ENCODE peak calls at places on chromosomes 3 and 15, in nine cellular contexts. One of them, this sample, is unnamed. For H3K9me3, the result is how much of the 10 kb centered on the place peaks cover.

GRCh38 chr15:80182611-80183210 is 29.9 kb downstream of the FAH start:
- DNase-seq in psoas muscle: no peak
- DNase-seq in neuronal stem cell: no peak
- DNase-seq in stomach: no peak
- DNase-seq in CD4-positive, CD25-positive, alpha-beta regulatory T cell: no peak
- DNase-seq in fibroblast of lung: peak
- DNase-seq in aorta: no peak
- DNase-seq in CD8-positive, alpha-beta T cell: no peak
- DNase-seq in AG04450: peak
- DNase-seq in this sample: no peak

GRCh38 chr3:35624698-35625097 is 14.6 kb upstream of the ARPP21 start:
- DNase-seq in aorta: no peak
- DNase-seq in neuronal stem cell: no peak
- DNase-seq in CD8-positive, alpha-beta T cell: no peak
- DNase-seq in fibroblast of lung: no peak
- DNase-seq in psoas muscle: no peak
- DNase-seq in AG04450: no peak
- DNase-seq in stomach: no peak
- DNase-seq in CD4-positive, CD25-positive, alpha-beta regulatory T cell: no peak
- DNase-seq in this sample: no peak

GRCh38 chr3:187210091-187210490 is 12.8 kb downstream of the RTP1 start:
- DNase-seq in neuronal stem cell: no peak
- DNase-seq in fibroblast of lung: no peak
- DNase-seq in CD4-positive, CD25-positive, alpha-beta regulatory T cell: no peak
- DNase-seq in stomach: no peak
- DNase-seq in aorta: no peak
- DNase-seq in psoas muscle: no peak
- DNase-seq in AG04450: no peak
- DNase-seq in CD8-positive, alpha-beta T cell: no peak
- DNase-seq in this sample: no peak

GRCh38 chr15:68843425-68844311 is 23.0 kb upstream of the ANP32A start:
- DNase-seq in neuronal stem cell: peak
- DNase-seq in stomach: no peak
- DNase-seq in psoas muscle: no peak
- DNase-seq in CD4-positive, CD25-positive, alpha-beta regulatory T cell: no peak
- DNase-seq in aorta: peak
- DNase-seq in fibroblast of lung: peak
- DNase-seq in AG04450: no peak
- DNase-seq in CD8-positive, alpha-beta T cell: no peak
- DNase-seq in this sample: no peak

GRCh38 chr15:66789029-66790025 is 87.3 kb downstream of the SMAD6 start:
- DNase-seq in aorta: peak
- DNase-seq in fibroblast of lung: peak
- DNase-seq in stomach: peak
- DNase-seq in neuronal stem cell: no peak
- DNase-seq in AG04450: peak
- DNase-seq in psoas muscle: peak
- DNase-seq in CD4-positive, CD25-positive, alpha-beta regulatory T cell: no peak
- DNase-seq in CD8-positive, alpha-beta T cell: no peak
- DNase-seq in this sample: no peak

GRCh38 chr3:77001071-77001470 is 38.8 kb upstream of the ROBO2 start:
- DNase-seq in neuronal stem cell: no peak
- DNase-seq in stomach: no peak
- DNase-seq in CD8-positive, alpha-beta T cell: no peak
- DNase-seq in aorta: no peak
- DNase-seq in AG04450: no peak
- DNase-seq in CD4-positive, CD25-positive, alpha-beta regulatory T cell: no peak
- DNase-seq in fibroblast of lung: no peak
- DNase-seq in psoas muscle: no peak
- DNase-seq in this sample: no peak

GRCh38 chr15:70556376-70556775 is 207.0 kb downstream of the UACA start:
- DNase-seq in stomach: peak
- DNase-seq in CD8-positive, alpha-beta T cell: no peak
- DNase-seq in fibroblast of lung: no peak
- DNase-seq in CD4-positive, CD25-positive, alpha-beta regulatory T cell: no peak
- DNase-seq in neuronal stem cell: no peak
- DNase-seq in AG04450: no peak
- DNase-seq in psoas muscle: no peak
- DNase-seq in aorta: no peak
- DNase-seq in this sample: no peak

GRCh38 chr3:122621112-122621511 is 43.7 kb downstream of the PARP15 start:
- DNase-seq in aorta: no peak
- DNase-seq in fibroblast of lung: no peak
- DNase-seq in neuronal stem cell: no peak
- DNase-seq in CD8-positive, alpha-beta T cell: no peak
- DNase-seq in AG04450: no peak
- DNase-seq in CD4-positive, CD25-positive, alpha-beta regulatory T cell: no peak
- DNase-seq in psoas muscle: no peak
- DNase-seq in stomach: no peak
- DNase-seq in this sample: no peak

GRCh38 chr15:56916825-56917477 is 1.5 kb upstream of the TCF12 start:
- DNase-seq in stomach: no peak
- DNase-seq in CD4-positive, CD25-positive, alpha-beta regulatory T cell: no peak
- DNase-seq in fibroblast of lung: peak
- DNase-seq in AG04450: no peak
- DNase-seq in psoas muscle: no peak
- DNase-seq in neuronal stem cell: no peak
- DNase-seq in CD8-positive, alpha-beta T cell: no peak
- DNase-seq in aorta: no peak
- DNase-seq in this sample: no peak

GRCh38 chr15:35548435-35548834 is 2.5 kb upstream of the DPH6 start:
- DNase-seq in aorta: no peak
- DNase-seq in psoas muscle: no peak
- DNase-seq in neuronal stem cell: peak
- DNase-seq in CD8-positive, alpha-beta T cell: no peak
- DNase-seq in CD4-positive, CD25-positive, alpha-beta regulatory T cell: no peak
- DNase-seq in fibroblast of lung: peak
- DNase-seq in stomach: no peak
- DNase-seq in AG04450: no peak
- DNase-seq in this sample: no peak

GRCh38 chr3:184242297-184242685 is 6.5 kb downstream of the ALG3 start:
- DNase-seq in stomach: no peak
- DNase-seq in AG04450: no peak
- DNase-seq in aorta: no peak
- DNase-seq in CD8-positive, alpha-beta T cell: no peak
- DNase-seq in CD4-positive, CD25-positive, alpha-beta regulatory T cell: no peak
- DNase-seq in psoas muscle: no peak
- DNase-seq in fibroblast of lung: no peak
- DNase-seq in neuronal stem cell: no peak
- DNase-seq in this sample: no peak

GRCh38 chr3:28989646-28990089 is 291.2 kb upstream of the RBMS3 start:
- DNase-seq in aorta: no peak
- DNase-seq in AG04450: no peak
- DNase-seq in psoas muscle: no peak
- DNase-seq in fibroblast of lung: no peak
- DNase-seq in neuronal stem cell: no peak
- DNase-seq in CD4-positive, CD25-positive, alpha-beta regulatory T cell: no peak
- DNase-seq in CD8-positive, alpha-beta T cell: no peak
- DNase-seq in stomach: no peak
- DNase-seq in this sample: no peak

GRCh38 chr15:42155546-42156265 is 730 bp downstream of the PLA2G4F start:
- DNase-seq in AG04450: no peak
- DNase-seq in neuronal stem cell: no peak
- DNase-seq in psoas muscle: no peak
- DNase-seq in aorta: no peak
- DNase-seq in stomach: peak
- DNase-seq in CD8-positive, alpha-beta T cell: no peak
- DNase-seq in CD4-positive, CD25-positive, alpha-beta regulatory T cell: no peak
- DNase-seq in fibroblast of lung: no peak
- DNase-seq in this sample: no peak

GRCh38 chr3:43363621-43364266 is 77.4 kb downstream of the SNRK start:
- DNase-seq in stomach: no peak
- DNase-seq in fibroblast of lung: no peak
- DNase-seq in aorta: no peak
- DNase-seq in AG04450: peak
- DNase-seq in psoas muscle: peak
- DNase-seq in CD8-positive, alpha-beta T cell: no peak
- DNase-seq in neuronal stem cell: no peak
- DNase-seq in CD4-positive, CD25-positive, alpha-beta regulatory T cell: no peak
- DNase-seq in this sample: no peak

GRCh38 chr3:153290278-153291015 is 128.4 kb downstream of the RAP2B start:
- DNase-seq in aorta: no peak
- DNase-seq in CD8-positive, alpha-beta T cell: no peak
- DNase-seq in CD4-positive, CD25-positive, alpha-beta regulatory T cell: no peak
- DNase-seq in fibroblast of lung: no peak
- DNase-seq in stomach: no peak
- DNase-seq in AG04450: no peak
- DNase-seq in neuronal stem cell: no peak
- DNase-seq in psoas muscle: no peak
- DNase-seq in this sample: no peak

GRCh38 chr3:16369885-16370284 is 104.9 kb downstream of the OXNAD1 start:
- DNase-seq in CD4-positive, CD25-positive, alpha-beta regulatory T cell: no peak
- DNase-seq in neuronal stem cell: peak
- DNase-seq in psoas muscle: no peak
- DNase-seq in stomach: no peak
- DNase-seq in fibroblast of lung: peak
- DNase-seq in aorta: no peak
- DNase-seq in AG04450: no peak
- DNase-seq in CD8-positive, alpha-beta T cell: no peak
- DNase-seq in this sample: no peak

GRCh38 chr15:46703871-46704637 is 1013.3 kb upstream of the SEMA6D start:
- DNase-seq in neuronal stem cell: no peak
- DNase-seq in psoas muscle: no peak
- DNase-seq in stomach: no peak
- DNase-seq in aorta: no peak
- DNase-seq in fibroblast of lung: no peak
- DNase-seq in CD8-positive, alpha-beta T cell: no peak
- DNase-seq in CD4-positive, CD25-positive, alpha-beta regulatory T cell: no peak
- DNase-seq in AG04450: no peak
- DNase-seq in this sample: no peak

GRCh38 chr15:46707452-46707851 is 1009.9 kb upstream of the SEMA6D start:
- DNase-seq in CD4-positive, CD25-positive, alpha-beta regulatory T cell: no peak
- DNase-seq in AG04450: no peak
- DNase-seq in neuronal stem cell: no peak
- DNase-seq in psoas muscle: no peak
- DNase-seq in aorta: no peak
- DNase-seq in fibroblast of lung: no peak
- DNase-seq in CD8-positive, alpha-beta T cell: no peak
- DNase-seq in stomach: no peak
- DNase-seq in this sample: no peak

GRCh38 chr15:46710561-46710960 is 1006.7 kb upstream of the SEMA6D start:
- DNase-seq in psoas muscle: no peak
- DNase-seq in fibroblast of lung: no peak
- DNase-seq in AG04450: no peak
- DNase-seq in stomach: no peak
- DNase-seq in aorta: no peak
- DNase-seq in CD4-positive, CD25-positive, alpha-beta regulatory T cell: no peak
- DNase-seq in CD8-positive, alpha-beta T cell: no peak
- DNase-seq in neuronal stem cell: no peak
- DNase-seq in this sample: no peak

GRCh38 chr15:46709461-46709860 is 1007.8 kb upstream of the SEMA6D start:
- DNase-seq in CD8-positive, alpha-beta T cell: no peak
- DNase-seq in fibroblast of lung: no peak
- DNase-seq in psoas muscle: no peak
- DNase-seq in neuronal stem cell: no peak
- DNase-seq in aorta: no peak
- DNase-seq in CD4-positive, CD25-positive, alpha-beta regulatory T cell: no peak
- DNase-seq in AG04450: no peak
- DNase-seq in stomach: no peak
- DNase-seq in this sample: no peak

GRCh38 chr15:46708226-46708625 is 1009.1 kb upstream of the SEMA6D start:
- DNase-seq in neuronal stem cell: no peak
- DNase-seq in fibroblast of lung: no peak
- DNase-seq in AG04450: no peak
- DNase-seq in stomach: no peak
- DNase-seq in psoas muscle: no peak
- DNase-seq in CD8-positive, alpha-beta T cell: no peak
- DNase-seq in CD4-positive, CD25-positive, alpha-beta regulatory T cell: no peak
- DNase-seq in aorta: no peak
- DNase-seq in this sample: no peak
- H3K9me3 ChIP-seq in neuronal stem cell: under half
- H3K9me3 ChIP-seq in fibroblast of lung: under half
- H3K9me3 ChIP-seq in AG04450: under half
- H3K9me3 ChIP-seq in stomach: under half
- H3K9me3 ChIP-seq in psoas muscle: under half
- H3K9me3 ChIP-seq in CD8-positive, alpha-beta T cell: under half
- H3K9me3 ChIP-seq in CD4-positive, CD25-positive, alpha-beta regulatory T cell: under half
- H3K9me3 ChIP-seq in aorta: under half
- H3K9me3 ChIP-seq in this sample: under half

DNA sequence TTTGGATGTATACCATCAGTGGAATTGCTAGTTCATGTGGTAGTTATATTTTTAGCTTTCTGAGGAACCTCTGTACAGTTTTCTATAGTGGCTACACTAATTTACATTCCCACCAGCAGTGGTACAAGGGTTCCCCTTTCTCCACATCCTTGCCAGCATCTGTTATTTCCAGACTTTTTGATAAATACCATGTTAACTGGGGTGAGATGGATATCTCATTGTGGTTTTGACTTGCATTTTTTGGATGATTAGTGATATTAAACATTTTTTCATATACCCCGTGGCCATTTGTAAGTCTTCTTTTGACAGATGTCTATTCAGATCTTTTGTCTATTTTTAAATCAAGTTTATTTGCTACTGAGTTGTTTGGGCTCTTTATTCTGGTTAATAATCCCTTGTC is 455.6 kb upstream of the RARB start:
- DNase-seq in CD8-positive, alpha-beta T cell: no peak
- DNase-seq in aorta: no peak
- DNase-seq in AG04450: no peak
- DNase-seq in psoas muscle: no peak
- DNase-seq in CD4-positive, CD25-positive, alpha-beta regulatory T cell: no peak
- DNase-seq in stomach: no peak
- DNase-seq in neuronal stem cell: no peak
- DNase-seq in fibroblast of lung: no peak
- DNase-seq in this sample: no peak
- H3K9me3 ChIP-seq in CD8-positive, alpha-beta T cell: under half
- H3K9me3 ChIP-seq in aorta: under half
- H3K9me3 ChIP-seq in AG04450: under half
- H3K9me3 ChIP-seq in psoas muscle: under half
- H3K9me3 ChIP-seq in CD4-positive, CD25-positive, alpha-beta regulatory T cell: under half
- H3K9me3 ChIP-seq in stomach: under half
- H3K9me3 ChIP-seq in neuronal stem cell: under half
- H3K9me3 ChIP-seq in fibroblast of lung: under half
- H3K9me3 ChIP-seq in this sample: under half

DNA sequence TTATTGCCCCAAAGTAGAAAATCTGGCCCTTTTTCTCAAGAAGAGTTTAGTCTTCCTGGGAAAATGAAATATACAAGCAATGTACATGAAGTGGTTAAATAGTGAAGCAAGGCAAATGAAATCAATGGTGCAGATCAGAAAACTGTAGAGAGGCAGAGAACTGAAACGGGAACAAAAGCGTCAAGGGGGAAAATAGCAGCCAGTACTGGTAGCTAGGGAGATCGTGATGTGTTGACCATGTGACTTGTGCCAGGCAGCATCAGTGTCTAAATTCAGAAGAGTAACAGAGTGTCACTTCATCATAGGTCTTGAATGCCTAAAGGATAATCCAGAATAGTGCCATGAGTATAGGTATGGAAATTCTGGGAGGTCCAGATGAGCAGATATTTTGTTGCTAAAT is 163.1 kb downstream of the CHL1 start:
- DNase-seq in stomach: no peak
- DNase-seq in CD8-positive, alpha-beta T cell: no peak
- DNase-seq in psoas muscle: no peak
- DNase-seq in AG04450: no peak
- DNase-seq in CD4-positive, CD25-positive, alpha-beta regulatory T cell: no peak
- DNase-seq in neuronal stem cell: no peak
- DNase-seq in fibroblast of lung: no peak
- DNase-seq in aorta: no peak
- DNase-seq in this sample: no peak
- H3K9me3 ChIP-seq in stomach: under half
- H3K9me3 ChIP-seq in CD8-positive, alpha-beta T cell: under half
- H3K9me3 ChIP-seq in psoas muscle: under half
- H3K9me3 ChIP-seq in AG04450: under half
- H3K9me3 ChIP-seq in CD4-positive, CD25-positive, alpha-beta regulatory T cell: under half
- H3K9me3 ChIP-seq in neuronal stem cell: under half
- H3K9me3 ChIP-seq in fibroblast of lung: under half
- H3K9me3 ChIP-seq in aorta: under half
- H3K9me3 ChIP-seq in this sample: under half

GRCh38 chr3:167718582-167718981 is 16.1 kb downstream of the PDCD10 start:
- DNase-seq in CD4-positive, CD25-positive, alpha-beta regulatory T cell: no peak
- DNase-seq in fibroblast of lung: no peak
- DNase-seq in CD8-positive, alpha-beta T cell: no peak
- DNase-seq in psoas muscle: no peak
- DNase-seq in AG04450: no peak
- DNase-seq in stomach: no peak
- DNase-seq in neuronal stem cell: no peak
- DNase-seq in aorta: no peak
- DNase-seq in this sample: no peak
- H3K9me3 ChIP-seq in CD4-positive, CD25-positive, alpha-beta regulatory T cell: under half
- H3K9me3 ChIP-seq in fibroblast of lung: under half
- H3K9me3 ChIP-seq in CD8-positive, alpha-beta T cell: under half
- H3K9me3 ChIP-seq in psoas muscle: under half
- H3K9me3 ChIP-seq in AG04450: under half
- H3K9me3 ChIP-seq in stomach: under half
- H3K9me3 ChIP-seq in neuronal stem cell: under half
- H3K9me3 ChIP-seq in aorta: under half
- H3K9me3 ChIP-seq in this sample: under half

This sample was measured in T-helper 17 cell.